ENCODE peak calls at places on chromosomes 5 and 9, in eight cellular contexts. One of them, this sample, is unnamed.
A peak's percentile ranks its signal among the peaks of the same experiment; 100 is the strongest.

GRCh38 chr9:96491079-96491879 is 41.3 kb downstream of the HABP4 start:
- DNase-seq in CD4-positive, alpha-beta memory T cell: peak; percentile 44
- DNase-seq in uterus: no peak
- DNase-seq in cardiac muscle cell: peak; percentile 67
- DNase-seq in CD8-positive, alpha-beta T cell: no peak
- DNase-seq in H1: no peak
- DNase-seq in GM23248: no peak
- DNase-seq in stomach: no peak
- DNase-seq in this sample: no peak

GRCh38 chr9:93930070-93930469 is 25.1 kb downstream of the BARX1 start:
- DNase-seq in CD8-positive, alpha-beta T cell: no peak
- DNase-seq in cardiac muscle cell: no peak
- DNase-seq in stomach: no peak
- DNase-seq in H1: no peak
- DNase-seq in GM23248: no peak
- DNase-seq in CD4-positive, alpha-beta memory T cell: no peak
- DNase-seq in uterus: no peak
- DNase-seq in this sample: no peak

GRCh38 chr9:95715911-95716435 is 159.5 kb upstream of the ERCC6L2 start:
- DNase-seq in GM23248: no peak
- DNase-seq in uterus: no peak
- DNase-seq in cardiac muscle cell: no peak
- DNase-seq in H1: no peak
- DNase-seq in CD8-positive, alpha-beta T cell: no peak
- DNase-seq in stomach: no peak
- DNase-seq in CD4-positive, alpha-beta memory T cell: no peak
- DNase-seq in this sample: no peak

GRCh38 chr9:18017136-18017535 is 438.3 kb downstream of the SH3GL2 start:
- DNase-seq in cardiac muscle cell: no peak
- DNase-seq in CD8-positive, alpha-beta T cell: no peak
- DNase-seq in stomach: no peak
- DNase-seq in CD4-positive, alpha-beta memory T cell: no peak
- DNase-seq in H1: no peak
- DNase-seq in GM23248: no peak
- DNase-seq in uterus: no peak
- DNase-seq in this sample: no peak

GRCh38 chr5:149694007-149694406 is 36.1 kb upstream of the PPARGC1B start:
- DNase-seq in CD8-positive, alpha-beta T cell: no peak
- DNase-seq in uterus: no peak
- DNase-seq in CD4-positive, alpha-beta memory T cell: no peak
- DNase-seq in cardiac muscle cell: no peak
- DNase-seq in stomach: no peak
- DNase-seq in GM23248: no peak
- DNase-seq in H1: no peak
- DNase-seq in this sample: no peak

GRCh38 chr9:106753155-106753671 is 109.8 kb upstream of the ZNF462 start:
- DNase-seq in GM23248: no peak
- DNase-seq in CD4-positive, alpha-beta memory T cell: no peak
- DNase-seq in CD8-positive, alpha-beta T cell: no peak
- DNase-seq in cardiac muscle cell: no peak
- DNase-seq in H1: no peak
- DNase-seq in stomach: no peak
- DNase-seq in uterus: no peak
- DNase-seq in this sample: no peak

GRCh38 chr5:138565100-138565821 is 9.9 kb downstream of the HSPA9 start:
- DNase-seq in H1: no peak
- DNase-seq in uterus: no peak
- DNase-seq in GM23248: no peak
- DNase-seq in cardiac muscle cell: no peak
- DNase-seq in CD4-positive, alpha-beta memory T cell: peak; percentile 72
- DNase-seq in CD8-positive, alpha-beta T cell: peak; percentile 20
- DNase-seq in stomach: no peak
- DNase-seq in this sample: no peak

GRCh38 chr9:38768351-38768761 is 48.4 kb upstream of the FAM240B start:
- DNase-seq in uterus: no peak
- DNase-seq in GM23248: no peak
- DNase-seq in stomach: no peak
- DNase-seq in cardiac muscle cell: no peak
- DNase-seq in CD8-positive, alpha-beta T cell: no peak
- DNase-seq in H1: no peak
- DNase-seq in CD4-positive, alpha-beta memory T cell: no peak
- DNase-seq in this sample: no peak

GRCh38 chr9:21813575-21814473 is 11.4 kb downstream of the MTAP start:
- DNase-seq in CD8-positive, alpha-beta T cell: peak; percentile 59
- DNase-seq in H1: no peak
- DNase-seq in uterus: peak; percentile 30
- DNase-seq in stomach: peak; percentile 66
- DNase-seq in cardiac muscle cell: peak; percentile 89
- DNase-seq in CD4-positive, alpha-beta memory T cell: peak; percentile 74
- DNase-seq in GM23248: peak; percentile 87
- DNase-seq in this sample: no peak

GRCh38 chr9:93079371-93079770 is 16.6 kb upstream of the CARD19 start:
- DNase-seq in cardiac muscle cell: no peak
- DNase-seq in uterus: peak; percentile 2
- DNase-seq in GM23248: no peak
- DNase-seq in stomach: no peak
- DNase-seq in CD4-positive, alpha-beta memory T cell: no peak
- DNase-seq in CD8-positive, alpha-beta T cell: no peak
- DNase-seq in H1: no peak
- DNase-seq in this sample: no peak

GRCh38 chr5:78182838-78183237 is 111.7 kb downstream of the AP3B1 start:
- DNase-seq in CD8-positive, alpha-beta T cell: no peak
- DNase-seq in CD4-positive, alpha-beta memory T cell: no peak
- DNase-seq in H1: no peak
- DNase-seq in cardiac muscle cell: no peak
- DNase-seq in uterus: no peak
- DNase-seq in GM23248: no peak
- DNase-seq in stomach: peak; percentile 27
- DNase-seq in this sample: no peak

GRCh38 chr5:107223066-107223465 is 447.7 kb downstream of the EFNA5 start:
- DNase-seq in GM23248: no peak
- DNase-seq in cardiac muscle cell: no peak
- DNase-seq in uterus: no peak
- DNase-seq in H1: no peak
- DNase-seq in stomach: no peak
- DNase-seq in CD8-positive, alpha-beta T cell: no peak
- DNase-seq in CD4-positive, alpha-beta memory T cell: no peak
- DNase-seq in this sample: no peak

GRCh38 chr5:174328626-174329299 is 283.3 kb downstream of the NSG2 start:
- DNase-seq in CD8-positive, alpha-beta T cell: no peak
- DNase-seq in GM23248: no peak
- DNase-seq in cardiac muscle cell: no peak
- DNase-seq in stomach: no peak
- DNase-seq in uterus: no peak
- DNase-seq in CD4-positive, alpha-beta memory T cell: no peak
- DNase-seq in H1: no peak
- DNase-seq in this sample: peak; percentile 52

GRCh38 chr5:145826869-145827268 is 8.3 kb downstream of the PRELID2 start:
- DNase-seq in CD4-positive, alpha-beta memory T cell: no peak
- DNase-seq in CD8-positive, alpha-beta T cell: no peak
- DNase-seq in uterus: no peak
- DNase-seq in stomach: no peak
- DNase-seq in cardiac muscle cell: no peak
- DNase-seq in H1: no peak
- DNase-seq in GM23248: no peak
- DNase-seq in this sample: no peak

GRCh38 chr5:32664523-32664922 is 46.6 kb upstream of the NPR3 start:
- DNase-seq in H1: no peak
- DNase-seq in uterus: no peak
- DNase-seq in cardiac muscle cell: no peak
- DNase-seq in CD4-positive, alpha-beta memory T cell: no peak
- DNase-seq in CD8-positive, alpha-beta T cell: no peak
- DNase-seq in stomach: no peak
- DNase-seq in GM23248: no peak
- DNase-seq in this sample: no peak
- H3K27me3 ChIP-seq in H1: no peaks in the 10 kb centered on the region
- H3K27me3 ChIP-seq in uterus: no peaks in the 10 kb centered on the region
- H3K27me3 ChIP-seq in cardiac muscle cell: no peaks in the 10 kb centered on the region
- H3K27me3 ChIP-seq in CD4-positive, alpha-beta memory T cell: no peaks in the 10 kb centered on the region
- H3K27me3 ChIP-seq in CD8-positive, alpha-beta T cell: no peaks in the 10 kb centered on the region
- H3K27me3 ChIP-seq in stomach: no peaks in the 10 kb centered on the region
- H3K27me3 ChIP-seq in GM23248: no peaks in the 10 kb centered on the region
- H3K27me3 ChIP-seq in this sample: no peaks in the 10 kb centered on the region

GRCh38 chr5:82389347-82389746 is 111.2 kb upstream of the RPS23 start:
- DNase-seq in cardiac muscle cell: no peak
- DNase-seq in uterus: no peak
- DNase-seq in stomach: no peak
- DNase-seq in CD4-positive, alpha-beta memory T cell: no peak
- DNase-seq in H1: no peak
- DNase-seq in GM23248: no peak
- DNase-seq in CD8-positive, alpha-beta T cell: no peak
- DNase-seq in this sample: no peak
- H3K4me1 ChIP-seq in cardiac muscle cell: peaks cover 11% of the 10 kb centered on the region
- H3K4me1 ChIP-seq in uterus: no peaks in the 10 kb centered on the region
- H3K4me1 ChIP-seq in stomach: peaks cover 5% of the 10 kb centered on the region
- H3K4me1 ChIP-seq in CD4-positive, alpha-beta memory T cell: peaks cover 13% of the 10 kb centered on the region
- H3K4me1 ChIP-seq in H1: no peaks in the 10 kb centered on the region
- H3K4me1 ChIP-seq in GM23248: peaks cover 22% of the 10 kb centered on the region
- H3K4me1 ChIP-seq in CD8-positive, alpha-beta T cell: no peaks in the 10 kb centered on the region
- H3K4me1 ChIP-seq in this sample: no peaks in the 10 kb centered on the region

DNA sequence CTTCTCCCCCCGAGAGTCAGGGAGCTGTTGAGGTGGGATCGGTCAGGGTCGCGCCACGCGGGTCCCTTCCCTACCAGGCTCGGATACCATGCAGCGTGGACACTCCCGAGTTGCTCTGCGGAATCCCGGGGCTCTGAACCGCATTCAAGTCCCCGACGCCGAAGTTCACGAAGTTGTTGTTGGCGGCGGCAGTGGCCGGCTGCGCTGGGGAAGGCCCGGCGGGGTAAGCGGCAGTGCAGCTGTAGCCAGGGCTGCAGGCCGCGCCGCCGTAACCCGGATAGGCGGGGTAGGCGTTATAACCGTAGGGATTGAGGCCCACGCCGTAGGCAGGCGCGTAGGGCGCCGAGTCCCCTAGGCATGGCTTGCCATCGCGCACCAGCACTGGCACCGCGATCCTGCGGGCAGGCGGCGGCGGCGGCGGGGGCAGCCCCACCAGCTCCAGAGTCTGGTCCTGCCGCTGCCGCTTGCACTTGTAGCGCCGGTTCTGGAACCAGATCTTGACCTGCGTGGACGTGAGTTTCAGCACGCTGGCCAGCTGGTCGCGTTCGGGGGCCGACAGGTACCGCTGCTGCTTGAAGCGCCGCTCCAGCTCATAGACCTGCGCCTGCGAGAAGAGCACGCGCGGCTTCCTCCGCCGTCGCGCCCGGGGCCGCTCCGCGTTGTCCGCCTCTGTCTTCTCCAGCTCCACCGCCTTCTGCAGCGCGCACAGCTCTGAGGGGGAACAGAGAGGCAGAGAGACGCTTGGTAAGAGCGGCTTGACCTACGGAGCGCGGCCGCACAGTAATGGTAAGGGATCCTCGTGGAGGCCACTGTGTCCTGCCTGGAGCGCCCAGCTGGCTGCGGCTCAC is 2.3 kb downstream of the NKX2-5 start:
- DNase-seq in uterus: no peak
- DNase-seq in H1: no peak
- DNase-seq in GM23248: peak; percentile 27
- DNase-seq in CD8-positive, alpha-beta T cell: no peak
- DNase-seq in CD4-positive, alpha-beta memory T cell: no peak
- DNase-seq in stomach: no peak
- DNase-seq in cardiac muscle cell: no peak
- DNase-seq in this sample: no peak
- H3K4me3 ChIP-seq in uterus: no peak overlapping the region
- H3K4me3 ChIP-seq in H1: peak overlapping the region; percentile 36
- H3K4me3 ChIP-seq in GM23248: peak overlapping the region; percentile 12
- H3K4me3 ChIP-seq in CD8-positive, alpha-beta T cell: no peak overlapping the region
- H3K4me3 ChIP-seq in CD4-positive, alpha-beta memory T cell: no peak overlapping the region
- H3K4me3 ChIP-seq in stomach: no peak overlapping the region
- H3K4me3 ChIP-seq in cardiac muscle cell: peak overlapping the region; percentile 96
- H3K4me3 ChIP-seq in this sample: peak overlapping the region; percentile 40

GRCh38 chr9:137375321-137376058 is 47.5 kb downstream of the EXD3 start:
- DNase-seq in H1: no peak
- DNase-seq in CD4-positive, alpha-beta memory T cell: no peak
- DNase-seq in CD8-positive, alpha-beta T cell: no peak
- DNase-seq in uterus: no peak
- DNase-seq in GM23248: no peak
- DNase-seq in stomach: no peak
- DNase-seq in cardiac muscle cell: no peak
- DNase-seq in this sample: no peak

GRCh38 chr9:137374131-137374845 is 48.7 kb downstream of the EXD3 start:
- DNase-seq in CD8-positive, alpha-beta T cell: no peak
- DNase-seq in cardiac muscle cell: no peak
- DNase-seq in GM23248: no peak
- DNase-seq in CD4-positive, alpha-beta memory T cell: no peak
- DNase-seq in H1: peak; percentile 36
- DNase-seq in uterus: no peak
- DNase-seq in stomach: no peak
- DNase-seq in this sample: no peak

GRCh38 chr9:137373611-137373980 is 49.4 kb downstream of the EXD3 start:
- DNase-seq in CD8-positive, alpha-beta T cell: no peak
- DNase-seq in cardiac muscle cell: no peak
- DNase-seq in CD4-positive, alpha-beta memory T cell: no peak
- DNase-seq in stomach: no peak
- DNase-seq in H1: peak; percentile 41
- DNase-seq in uterus: no peak
- DNase-seq in GM23248: no peak
- DNase-seq in this sample: peak; percentile 25

GRCh38 chr9:137379761-137380161 is 43.2 kb downstream of the EXD3 start:
- DNase-seq in CD4-positive, alpha-beta memory T cell: no peak
- DNase-seq in CD8-positive, alpha-beta T cell: no peak
- DNase-seq in H1: no peak
- DNase-seq in cardiac muscle cell: no peak
- DNase-seq in stomach: no peak
- DNase-seq in uterus: no peak
- DNase-seq in GM23248: no peak
- DNase-seq in this sample: no peak

DNA sequence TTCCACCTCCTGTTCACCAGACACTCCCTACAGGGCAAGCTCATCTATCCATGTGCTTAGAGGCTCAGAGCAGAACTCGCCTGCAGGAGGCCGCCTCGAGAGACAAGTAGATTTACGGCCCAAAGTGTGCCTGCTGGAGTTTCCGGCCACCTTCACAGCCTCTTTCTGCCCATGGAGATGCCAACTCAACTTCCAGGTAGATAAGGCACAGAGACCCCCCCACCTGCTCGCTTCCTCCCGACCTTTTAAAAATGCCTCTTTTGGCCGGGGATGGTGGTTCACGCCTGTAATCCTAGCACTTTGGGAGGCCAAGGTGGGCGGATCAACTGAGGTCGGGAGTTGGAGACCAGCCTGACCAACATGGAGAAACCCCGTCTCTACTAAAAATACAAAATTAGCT is 46.6 kb downstream of the EXD3 start:
- DNase-seq in cardiac muscle cell: no peak
- DNase-seq in stomach: no peak
- DNase-seq in H1: no peak
- DNase-seq in CD4-positive, alpha-beta memory T cell: no peak
- DNase-seq in CD8-positive, alpha-beta T cell: no peak
- DNase-seq in uterus: no peak
- DNase-seq in GM23248: no peak
- DNase-seq in this sample: no peak
- H3K27me3 ChIP-seq in cardiac muscle cell: no peaks in the 10 kb centered on the region
- H3K27me3 ChIP-seq in stomach: no peaks in the 10 kb centered on the region
- H3K27me3 ChIP-seq in H1: peaks cover 2% of the 10 kb centered on the region
- H3K27me3 ChIP-seq in CD4-positive, alpha-beta memory T cell: no peaks in the 10 kb centered on the region
- H3K27me3 ChIP-seq in CD8-positive, alpha-beta T cell: no peaks in the 10 kb centered on the region
- H3K27me3 ChIP-seq in uterus: no peaks in the 10 kb centered on the region
- H3K27me3 ChIP-seq in GM23248: no peaks in the 10 kb centered on the region
- H3K27me3 ChIP-seq in this sample: no peaks in the 10 kb centered on the region

DNA sequence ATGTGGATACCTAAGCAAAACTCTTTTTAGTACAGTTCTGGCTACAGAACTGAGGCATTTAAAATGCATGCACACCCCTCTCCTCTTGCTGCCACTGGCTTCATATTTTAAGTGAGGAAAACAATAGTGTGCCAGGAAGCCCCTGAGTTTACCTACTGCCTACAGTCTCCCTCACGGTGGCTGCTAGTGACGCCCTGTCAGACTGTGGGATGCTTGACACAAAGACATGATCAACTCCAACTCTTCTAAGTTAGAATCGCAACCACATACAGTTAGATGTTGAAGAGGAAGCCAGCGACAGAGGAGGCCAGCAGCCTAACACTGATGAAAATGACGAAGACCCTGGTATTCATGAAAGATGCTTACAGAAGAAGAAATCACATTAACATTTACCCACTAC is 1.3 kb downstream of the SEC16A start:
- DNase-seq in uterus: no peak
- DNase-seq in CD8-positive, alpha-beta T cell: no peak
- DNase-seq in GM23248: peak; percentile 27
- DNase-seq in CD4-positive, alpha-beta memory T cell: no peak
- DNase-seq in stomach: no peak
- DNase-seq in cardiac muscle cell: no peak
- DNase-seq in H1: no peak
- DNase-seq in this sample: no peak
- H3K4me1 ChIP-seq in uterus: peaks cover 16% of the 10 kb centered on the region
- H3K4me1 ChIP-seq in CD8-positive, alpha-beta T cell: peaks cover 29% of the 10 kb centered on the region
- H3K4me1 ChIP-seq in GM23248: peaks cover 11% of the 10 kb centered on the region
- H3K4me1 ChIP-seq in CD4-positive, alpha-beta memory T cell: peaks cover 45% of the 10 kb centered on the region
- H3K4me1 ChIP-seq in stomach: peaks cover 45% of the 10 kb centered on the region
- H3K4me1 ChIP-seq in cardiac muscle cell: peaks cover 11% of the 10 kb centered on the region
- H3K4me1 ChIP-seq in H1: peaks cover 3% of the 10 kb centered on the region
- H3K4me1 ChIP-seq in this sample: peaks cover 15% of the 10 kb centered on the region